ENCODE peak calls at places on chromosomes 5 and 9, in five cellular contexts. U is MM.1S, M is hepatocyte, E is left lung, F is K562. P is an unnamed sample.

GRCh38 chr5:9265391-9266287 is 280.2 kb downstream of the SEMA5A start:
- DNase-seq in U (no peak), F (no peak), M (peak; percentile 53), E (peak; percentile 51), P (no peak)

GRCh38 chr5:42645138-42645537 is 111.5 kb upstream of the CCDC152 start:
- DNase-seq in M (no peak), U (no peak), F (no peak), E (no peak), P (no peak)

GRCh38 chr9:87406545-87407166 is 91.0 kb upstream of the DAPK1 start:
- DNase-seq in E (no peak), U (no peak), F (no peak), M (peak; percentile 21), P (peak; percentile 44)

GRCh38 chr9:130284249-130284625 is 18.7 kb downstream of the HMCN2 start:
- DNase-seq in M (no peak), F (no peak), U (no peak), E (no peak), P (no peak)

GRCh38 chr9:8256880-8257279 is 457.3 kb upstream of the DMAC1 start:
- DNase-seq in U (no peak), M (no peak), F (no peak), E (no peak), P (no peak)

GRCh38 chr5:90182726-90183125 is 226.8 kb downstream of the CETN3 start:
- DNase-seq in F (no peak), M (no peak), E (no peak), U (no peak), P (peak; percentile 27)

GRCh38 chr5:96991708-96992107 is 55.8 kb downstream of the LNPEP start:
- DNase-seq in M (no peak), U (no peak), F (no peak), E (no peak), P (no peak)

GRCh38 chr9:116697341-116697740 is 10.2 kb downstream of the TRIM32 start:
- DNase-seq in E (no peak), M (no peak), F (no peak), U (no peak), P (no peak)

GRCh38 chr9:127612993-127613954 is 1.2 kb downstream of the STXBP1 start:
- DNase-seq in F (peak; percentile 70), E (peak; percentile 87), M (peak; percentile 59), U (no peak), P (no peak)

GRCh38 chr9:106745457-106745856 is 117.5 kb upstream of the ZNF462 start:
- DNase-seq in E (no peak), U (no peak), F (no peak), M (no peak), P (no peak)

GRCh38 chr5:42423285-42424152 is at the start of gene GHR:
- DNase-seq in F (peak; percentile 35), U (peak; percentile 14), E (peak; percentile 87), M (peak; percentile 93), P (peak; percentile 86)

GRCh38 chr9:114791736-114792135 is 14.1 kb downstream of the TNFSF15 start:
- DNase-seq in F (no peak), M (no peak), U (no peak), E (no peak), P (peak; percentile 65)

GRCh38 chr5:151892393-151892792 is 32.3 kb downstream of the GLRA1 start:
- DNase-seq in U (no peak), M (no peak), E (no peak), F (no peak), P (no peak)

GRCh38 chr5:65076251-65076869 is 307.6 kb downstream of the CWC27 start:
- DNase-seq in U (peak; percentile 61), E (no peak), M (peak; percentile 63), F (peak; percentile 82), P (peak; percentile 33)

GRCh38 chr5:157463621-157464407 is 3.8 kb downstream of the NIPAL4 start:
- DNase-seq in F (no peak), E (no peak), M (no peak), U (no peak), P (no peak)

GRCh38 chr5:36607114-36607561 is 732 bp downstream of the SLC1A3 start:
- DNase-seq in E (peak; percentile 82), M (peak; percentile 34), F (no peak), U (no peak), P (no peak)

GRCh38 chr5:17000296-17000939 is 64.3 kb upstream of the MYO10 start:
- DNase-seq in F (no peak), M (peak; percentile 23), E (no peak), U (no peak), P (no peak)

GRCh38 chr9:13992136-13992798 is 321.7 kb downstream of the NFIB start:
- DNase-seq in F (no peak), M (no peak), U (no peak), E (no peak), P (no peak)

GRCh38 chr9:127221695-127222094 is 42.9 kb upstream of the GARNL3 start:
- DNase-seq in F (no peak), U (peak; percentile 49), M (no peak), E (no peak), P (no peak)

GRCh38 chr5:121366515-121366914 is 485.2 kb upstream of the FTMT start:
- DNase-seq in M (no peak), F (no peak), U (no peak), E (no peak), P (no peak)

GRCh38 chr5:16690243-16690839 is 73.5 kb upstream of the RETREG1 start:
- DNase-seq in E (no peak), F (peak; percentile 71), M (peak; percentile 67), U (no peak), P (no peak)

GRCh38 chr9:133994359-133995011 is 2.4 kb upstream of the VAV2 start:
- DNase-seq in U (peak; percentile 62), M (peak; percentile 91), F (peak; percentile 83), E (peak; percentile 93), P (no peak)

GRCh38 chr5:133612021-133612860 is at the start of gene FSTL4:
- DNase-seq in F (no peak), E (peak; percentile 89), U (peak; percentile 72), M (peak; percentile 68), P (no peak)

GRCh38 chr5:127886141-127886540 is 182.9 kb downstream of the CCDC192 start:
- DNase-seq in M (no peak), E (no peak), F (no peak), U (no peak), P (no peak)

GRCh38 chr5:161278739-161279660 is 267.5 kb downstream of the GABRB2 start:
- DNase-seq in E (no peak), U (no peak), F (no peak), M (no peak), P (no peak)

GRCh38 chr9:90629354-90629753 is 13.3 kb downstream of the DIRAS2 start:
- DNase-seq in E (no peak), U (no peak), M (no peak), F (no peak), P (no peak)

GRCh38 chr9:1832960-1833359 is 182.2 kb upstream of the SMARCA2 start:
- DNase-seq in M (no peak), E (no peak), U (no peak), F (no peak), P (no peak)

GRCh38 chr5:33088176-33088575 is 352.6 kb upstream of the TARS1 start:
- DNase-seq in F (no peak), U (no peak), E (no peak), M (no peak), P (no peak)

GRCh38 chr9:121698627-121699270 is 47.3 kb downstream of the DAB2IP start:
- DNase-seq in E (peak; percentile 77), M (peak; percentile 76), F (peak; percentile 28), U (no peak), P (no peak)

GRCh38 chr9:121700165-121700830 is 48.9 kb downstream of the DAB2IP start:
- DNase-seq in F (no peak), U (peak; percentile 21), M (peak; percentile 64), E (peak; percentile 87), P (peak; percentile 7)

GRCh38 chr9:121700831-121701419 is 49.5 kb downstream of the DAB2IP start:
- DNase-seq in M (no peak), F (no peak), E (no peak), U (no peak), P (no peak)

GRCh38 chr9:121701736-121702261 is 50.4 kb downstream of the DAB2IP start:
- DNase-seq in E (no peak), M (no peak), F (no peak), U (no peak), P (no peak)

GRCh38 chr9:121699271-121700164 is 48.1 kb downstream of the DAB2IP start:
- DNase-seq in E (peak; percentile 88), U (peak; percentile 82), F (no peak), M (peak; percentile 62), P (no peak)
- H3K4me3 ChIP-seq in E (peak overlapping the region; percentile 52), U (peak overlapping the region; percentile 74), F (no peak overlapping the region), M (peak overlapping the region; percentile 55), P (peak overlapping the region; percentile 52)

GRCh38 chr9:124038790-124039633 is 27.4 kb downstream of the LHX2 start:
- DNase-seq in M (no peak), U (no peak), F (no peak), E (no peak), P (no peak)

GRCh38 chr9:124038239-124038638 is 26.7 kb downstream of the LHX2 start:
- DNase-seq in E (no peak), F (no peak), M (no peak), U (no peak), P (peak; percentile 80)

GRCh38 chr9:124040186-124040920 is 28.8 kb downstream of the LHX2 start:
- DNase-seq in E (no peak), U (no peak), M (no peak), F (no peak), P (no peak)

GRCh38 chr9:124036578-124036977 is 25.0 kb downstream of the LHX2 start:
- DNase-seq in F (no peak), M (no peak), U (no peak), E (no peak), P (no peak)

GRCh38 chr9:124037790-124038189 is 26.2 kb downstream of the LHX2 start:
- DNase-seq in F (no peak), E (no peak), M (no peak), U (no peak), P (no peak)
- TF ChIP-seq CTCF in F (peak; percentile 42), E (no peak), M (no peak), U (no peak), P (peak; percentile 13)

DNA sequence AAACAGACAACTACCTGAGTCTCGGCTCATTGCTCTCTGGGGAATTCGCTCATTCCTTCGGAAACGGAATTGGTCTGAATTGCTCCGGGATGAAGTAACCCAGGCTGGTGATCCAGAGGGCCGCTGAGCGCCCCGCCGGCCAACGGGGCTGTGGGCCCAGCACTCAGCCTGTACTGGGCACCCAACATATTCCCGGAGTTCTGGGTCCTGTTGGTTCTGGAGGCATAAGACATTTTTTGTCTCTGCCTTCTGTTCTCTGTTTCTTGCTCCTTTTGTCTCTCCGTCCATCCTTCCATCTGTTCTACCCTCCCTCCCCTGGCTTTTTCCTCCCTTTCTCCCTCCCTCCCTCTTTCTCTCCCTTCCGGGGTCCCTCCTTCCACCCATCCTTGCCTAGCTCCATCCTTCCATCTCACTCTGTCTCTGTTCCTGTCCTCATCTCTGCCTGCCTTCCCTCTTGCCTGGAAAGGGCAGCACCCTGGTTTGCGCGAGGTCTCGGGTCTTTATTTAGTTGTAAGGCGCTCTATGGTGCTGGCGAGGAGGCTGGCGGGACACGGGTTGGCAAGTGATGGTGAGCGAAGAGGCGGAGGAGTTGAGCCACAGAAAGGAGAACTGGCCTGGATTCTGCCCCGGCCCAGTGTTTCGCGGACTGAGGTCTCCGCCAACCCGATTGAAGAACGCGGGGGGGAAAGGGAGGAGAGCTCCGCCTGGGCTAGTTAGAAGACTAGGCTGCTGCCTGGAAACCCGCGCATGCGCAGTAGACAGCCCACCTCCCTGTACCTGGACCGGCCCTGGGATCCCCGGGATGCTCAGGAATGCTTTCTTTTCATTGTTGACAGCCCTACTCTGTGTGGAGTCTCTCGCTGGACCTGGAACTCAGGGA is 1468.0 kb downstream of the FOXD4L5 start:
- DNase-seq in M (peak; percentile 91), E (peak; percentile 97), F (peak; percentile 60), U (peak; percentile 78), P (peak; percentile 73)
- H3K4me3 ChIP-seq in M (no peak overlapping the region), E (no peak overlapping the region), F (peak overlapping the region; percentile 18), U (peak overlapping the region; percentile 53), P (peak overlapping the region; percentile 62)

GRCh38 chr5:113321266-113321665 is 113.5 kb downstream of the TSSK1B start:
- DNase-seq in U (peak; percentile 41), M (no peak), E (no peak), F (no peak), P (no peak)
- TF ChIP-seq CTCF in U (peak; percentile 13), M (peak; percentile 13), E (no peak), F (no peak), P (no peak)

P was measured in LNCaP clone FGC.